ENCODE peak calls at places on chromosome 13, in five cellular contexts. One of them, this sample, is unnamed.
A peak's percentile ranks its signal among the peaks of the same experiment; 100 is the strongest.

GRCh38 chr13:36919206-36919832 is 719 bp downstream of the SMAD9 start:
- DNase-seq in left ventricle myocardium inferior: peak; percentile 37
- DNase-seq in activated naive CD4-positive, alpha-beta T cell treated with anti-CD3 and anti-CD28 coated beads, Interleukin-2, amount 10 ng/mL, durations not matched to agents 7 days and 5 days: no peak
- DNase-seq in cardiac muscle cell: peak; percentile 25
- DNase-seq in stimulated activated effector memory CD8-positive, alpha-beta T cell treated with anti-CD3 and anti-CD28 coated beads, Interleukin-12 subunit alpha, Interleukin-12 subunit beta, amount 100 ng/mL, for 72 hours: no peak
- DNase-seq in this sample: peak; percentile 31

GRCh38 chr13:111121421-111121820 is 6.3 kb downstream of the ARHGEF7 start:
- DNase-seq in left ventricle myocardium inferior: no peak
- DNase-seq in activated naive CD4-positive, alpha-beta T cell treated with anti-CD3 and anti-CD28 coated beads, Interleukin-2, amount 10 ng/mL, durations not matched to agents 7 days and 5 days: no peak
- DNase-seq in cardiac muscle cell: no peak
- DNase-seq in stimulated activated effector memory CD8-positive, alpha-beta T cell treated with anti-CD3 and anti-CD28 coated beads, Interleukin-12 subunit alpha, Interleukin-12 subunit beta, amount 100 ng/mL, for 72 hours: no peak
- DNase-seq in this sample: no peak

GRCh38 chr13:97333983-97334382 is 100.0 kb upstream of the RAP2A start:
- DNase-seq in left ventricle myocardium inferior: no peak
- DNase-seq in activated naive CD4-positive, alpha-beta T cell treated with anti-CD3 and anti-CD28 coated beads, Interleukin-2, amount 10 ng/mL, durations not matched to agents 7 days and 5 days: no peak
- DNase-seq in cardiac muscle cell: no peak
- DNase-seq in stimulated activated effector memory CD8-positive, alpha-beta T cell treated with anti-CD3 and anti-CD28 coated beads, Interleukin-12 subunit alpha, Interleukin-12 subunit beta, amount 100 ng/mL, for 72 hours: no peak
- DNase-seq in this sample: no peak

GRCh38 chr13:94433055-94433947 is 46.2 kb downstream of the DCT start:
- DNase-seq in left ventricle myocardium inferior: no peak
- DNase-seq in activated naive CD4-positive, alpha-beta T cell treated with anti-CD3 and anti-CD28 coated beads, Interleukin-2, amount 10 ng/mL, durations not matched to agents 7 days and 5 days: no peak
- DNase-seq in cardiac muscle cell: peak; percentile 85
- DNase-seq in stimulated activated effector memory CD8-positive, alpha-beta T cell treated with anti-CD3 and anti-CD28 coated beads, Interleukin-12 subunit alpha, Interleukin-12 subunit beta, amount 100 ng/mL, for 72 hours: no peak
- DNase-seq in this sample: peak; percentile 28

GRCh38 chr13:45301263-45301662 is 39.7 kb downstream of the TPT1 start:
- DNase-seq in left ventricle myocardium inferior: no peak
- DNase-seq in activated naive CD4-positive, alpha-beta T cell treated with anti-CD3 and anti-CD28 coated beads, Interleukin-2, amount 10 ng/mL, durations not matched to agents 7 days and 5 days: no peak
- DNase-seq in cardiac muscle cell: no peak
- DNase-seq in stimulated activated effector memory CD8-positive, alpha-beta T cell treated with anti-CD3 and anti-CD28 coated beads, Interleukin-12 subunit alpha, Interleukin-12 subunit beta, amount 100 ng/mL, for 72 hours: no peak
- DNase-seq in this sample: no peak

GRCh38 chr13:111005364-111005763 is 90.5 kb upstream of the ANKRD10 start:
- DNase-seq in left ventricle myocardium inferior: no peak
- DNase-seq in activated naive CD4-positive, alpha-beta T cell treated with anti-CD3 and anti-CD28 coated beads, Interleukin-2, amount 10 ng/mL, durations not matched to agents 7 days and 5 days: no peak
- DNase-seq in cardiac muscle cell: no peak
- DNase-seq in stimulated activated effector memory CD8-positive, alpha-beta T cell treated with anti-CD3 and anti-CD28 coated beads, Interleukin-12 subunit alpha, Interleukin-12 subunit beta, amount 100 ng/mL, for 72 hours: no peak
- DNase-seq in this sample: no peak

GRCh38 chr13:59568306-59568705 is 595.4 kb downstream of the DIAPH3 start:
- DNase-seq in left ventricle myocardium inferior: no peak
- DNase-seq in activated naive CD4-positive, alpha-beta T cell treated with anti-CD3 and anti-CD28 coated beads, Interleukin-2, amount 10 ng/mL, durations not matched to agents 7 days and 5 days: no peak
- DNase-seq in cardiac muscle cell: peak; percentile 6
- DNase-seq in stimulated activated effector memory CD8-positive, alpha-beta T cell treated with anti-CD3 and anti-CD28 coated beads, Interleukin-12 subunit alpha, Interleukin-12 subunit beta, amount 100 ng/mL, for 72 hours: no peak
- DNase-seq in this sample: no peak

GRCh38 chr13:49791753-49792549 is 531 bp downstream of the KPNA3 start:
- DNase-seq in left ventricle myocardium inferior: no peak
- DNase-seq in activated naive CD4-positive, alpha-beta T cell treated with anti-CD3 and anti-CD28 coated beads, Interleukin-2, amount 10 ng/mL, durations not matched to agents 7 days and 5 days: peak; percentile 66
- DNase-seq in cardiac muscle cell: peak; percentile 53
- DNase-seq in stimulated activated effector memory CD8-positive, alpha-beta T cell treated with anti-CD3 and anti-CD28 coated beads, Interleukin-12 subunit alpha, Interleukin-12 subunit beta, amount 100 ng/mL, for 72 hours: peak; percentile 80
- DNase-seq in this sample: peak; percentile 69

GRCh38 chr13:30019648-30020626 is 169.5 kb upstream of the UBL3 start:
- DNase-seq in left ventricle myocardium inferior: no peak
- DNase-seq in activated naive CD4-positive, alpha-beta T cell treated with anti-CD3 and anti-CD28 coated beads, Interleukin-2, amount 10 ng/mL, durations not matched to agents 7 days and 5 days: no peak
- DNase-seq in cardiac muscle cell: no peak
- DNase-seq in stimulated activated effector memory CD8-positive, alpha-beta T cell treated with anti-CD3 and anti-CD28 coated beads, Interleukin-12 subunit alpha, Interleukin-12 subunit beta, amount 100 ng/mL, for 72 hours: no peak
- DNase-seq in this sample: no peak

GRCh38 chr13:34044041-34044440 is 226.1 kb downstream of the RFC3 start:
- DNase-seq in left ventricle myocardium inferior: no peak
- DNase-seq in activated naive CD4-positive, alpha-beta T cell treated with anti-CD3 and anti-CD28 coated beads, Interleukin-2, amount 10 ng/mL, durations not matched to agents 7 days and 5 days: no peak
- DNase-seq in cardiac muscle cell: peak; percentile 41
- DNase-seq in stimulated activated effector memory CD8-positive, alpha-beta T cell treated with anti-CD3 and anti-CD28 coated beads, Interleukin-12 subunit alpha, Interleukin-12 subunit beta, amount 100 ng/mL, for 72 hours: no peak
- DNase-seq in this sample: no peak

GRCh38 chr13:25372275-25373081 is 704 bp downstream of the ATP8A2 start:
- DNase-seq in left ventricle myocardium inferior: no peak
- DNase-seq in activated naive CD4-positive, alpha-beta T cell treated with anti-CD3 and anti-CD28 coated beads, Interleukin-2, amount 10 ng/mL, durations not matched to agents 7 days and 5 days: no peak
- DNase-seq in cardiac muscle cell: no peak
- DNase-seq in stimulated activated effector memory CD8-positive, alpha-beta T cell treated with anti-CD3 and anti-CD28 coated beads, Interleukin-12 subunit alpha, Interleukin-12 subunit beta, amount 100 ng/mL, for 72 hours: no peak
- DNase-seq in this sample: no peak

This sample was measured in left colon.